ENCODE peak calls at places on chromosomes 16 and 17, in seven cellular contexts. One of them, this sample, is unnamed.

GRCh38 chr17:7233701-7234099 is 617 bp downstream of the DVL2 start:
- DNase-seq in neuronal stem cell: no peak
- DNase-seq in H1: no peak
- DNase-seq in mesendoderm: peak; percentile 69
- DNase-seq in H9: no peak
- DNase-seq in IMR-90: no peak
- DNase-seq in trophoblast cell: no peak
- DNase-seq in this sample: no peak

GRCh38 chr17:73231363-73231762 is 30.3 kb downstream of the CPSF4L start:
- DNase-seq in neuronal stem cell: no peak
- DNase-seq in H1: no peak
- DNase-seq in mesendoderm: peak; percentile 51
- DNase-seq in H9: no peak
- DNase-seq in IMR-90: peak; percentile 25
- DNase-seq in trophoblast cell: no peak
- DNase-seq in this sample: peak; percentile 62

GRCh38 chr17:37131064-37131463 is 182.3 kb downstream of the AATF start:
- DNase-seq in neuronal stem cell: peak; percentile 62
- DNase-seq in H1: no peak
- DNase-seq in mesendoderm: no peak
- DNase-seq in H9: no peak
- DNase-seq in IMR-90: peak; percentile 53
- DNase-seq in trophoblast cell: no peak
- DNase-seq in this sample: peak; percentile 81

GRCh38 chr17:47802341-47803022 is 19.1 kb downstream of the OSBPL7 start:
- DNase-seq in neuronal stem cell: no peak
- DNase-seq in H1: peak; percentile 74
- DNase-seq in mesendoderm: peak; percentile 74
- DNase-seq in H9: peak; percentile 82
- DNase-seq in IMR-90: peak; percentile 41
- DNase-seq in trophoblast cell: peak; percentile 56
- DNase-seq in this sample: peak; percentile 57

GRCh38 chr17:33200587-33200986 is 92.5 kb downstream of the ASIC2 start:
- DNase-seq in neuronal stem cell: no peak
- DNase-seq in H1: no peak
- DNase-seq in mesendoderm: peak; percentile 92
- DNase-seq in H9: peak; percentile 71
- DNase-seq in IMR-90: peak; percentile 20
- DNase-seq in trophoblast cell: no peak
- DNase-seq in this sample: no peak

GRCh38 chr16:89863741-89864391 is 9.5 kb upstream of the TCF25 start:
- DNase-seq in neuronal stem cell: no peak
- DNase-seq in H1: no peak
- DNase-seq in mesendoderm: peak; percentile 52
- DNase-seq in H9: no peak
- DNase-seq in IMR-90: peak; percentile 40
- DNase-seq in trophoblast cell: peak; percentile 4
- DNase-seq in this sample: no peak

GRCh38 chr17:40791808-40792436 is 7.8 kb downstream of the KRT28 start:
- DNase-seq in neuronal stem cell: peak; percentile 29
- DNase-seq in H1: no peak
- DNase-seq in mesendoderm: peak; percentile 39
- DNase-seq in H9: no peak
- DNase-seq in IMR-90: peak; percentile 55
- DNase-seq in trophoblast cell: peak; percentile 12
- DNase-seq in this sample: peak; percentile 35

GRCh38 chr16:73053379-73054130 is 5.6 kb upstream of the ZFHX3 start:
- DNase-seq in neuronal stem cell: no peak
- DNase-seq in H1: no peak
- DNase-seq in mesendoderm: peak; percentile 64
- DNase-seq in H9: no peak
- DNase-seq in IMR-90: peak; percentile 75
- DNase-seq in trophoblast cell: no peak
- DNase-seq in this sample: peak; percentile 85

GRCh38 chr17:4607773-4608187 is 23.5 kb downstream of the SMTNL2 start:
- DNase-seq in neuronal stem cell: no peak
- DNase-seq in H1: no peak
- DNase-seq in mesendoderm: no peak
- DNase-seq in H9: peak; percentile 27
- DNase-seq in IMR-90: peak; percentile 49
- DNase-seq in trophoblast cell: no peak
- DNase-seq in this sample: peak; percentile 65

GRCh38 chr17:73851921-73852320 is 207.7 kb upstream of the SDK2 start:
- DNase-seq in neuronal stem cell: no peak
- DNase-seq in H1: no peak
- DNase-seq in mesendoderm: no peak
- DNase-seq in H9: no peak
- DNase-seq in IMR-90: no peak
- DNase-seq in trophoblast cell: no peak
- DNase-seq in this sample: no peak

GRCh38 chr16:13254998-13255614 is 353.7 kb downstream of the SHISA9 start:
- DNase-seq in neuronal stem cell: no peak
- DNase-seq in H1: no peak
- DNase-seq in mesendoderm: no peak
- DNase-seq in H9: no peak
- DNase-seq in IMR-90: no peak
- DNase-seq in trophoblast cell: no peak
- DNase-seq in this sample: no peak

GRCh38 chr17:43309505-43310329 is 75.9 kb upstream of the RNU2-1 start:
- DNase-seq in neuronal stem cell: no peak
- DNase-seq in H1: peak; percentile 46
- DNase-seq in mesendoderm: peak; percentile 40
- DNase-seq in H9: no peak
- DNase-seq in IMR-90: no peak
- DNase-seq in trophoblast cell: no peak
- DNase-seq in this sample: peak; percentile 22

GRCh38 chr16:19309178-19309577 is 23.6 kb downstream of the CLEC19A start:
- DNase-seq in neuronal stem cell: no peak
- DNase-seq in H1: no peak
- DNase-seq in mesendoderm: no peak
- DNase-seq in H9: no peak
- DNase-seq in IMR-90: no peak
- DNase-seq in trophoblast cell: no peak
- DNase-seq in this sample: no peak

GRCh38 chr17:32771396-32771795 is 105.5 kb downstream of the MYO1D start:
- DNase-seq in neuronal stem cell: no peak
- DNase-seq in H1: no peak
- DNase-seq in mesendoderm: no peak
- DNase-seq in H9: no peak
- DNase-seq in IMR-90: no peak
- DNase-seq in trophoblast cell: no peak
- DNase-seq in this sample: no peak

GRCh38 chr17:64202683-64203430 is 60.2 kb downstream of the TEX2 start:
- DNase-seq in neuronal stem cell: no peak
- DNase-seq in H1: no peak
- DNase-seq in mesendoderm: peak; percentile 71
- DNase-seq in H9: no peak
- DNase-seq in IMR-90: peak; percentile 82
- DNase-seq in trophoblast cell: peak; percentile 57
- DNase-seq in this sample: peak; percentile 72

GRCh38 chr17:50149425-50150353 is 788 bp downstream of the PPP1R9B start:
- DNase-seq in neuronal stem cell: no peak
- DNase-seq in H1: no peak
- DNase-seq in mesendoderm: peak; percentile 78
- DNase-seq in H9: peak; percentile 69
- DNase-seq in IMR-90: peak; percentile 48
- DNase-seq in trophoblast cell: no peak
- DNase-seq in this sample: peak; percentile 59

GRCh38 chr17:82881900-82882714 is 42.3 kb upstream of the ZNF750 start:
- DNase-seq in neuronal stem cell: no peak
- DNase-seq in H1: no peak
- DNase-seq in mesendoderm: no peak
- DNase-seq in H9: no peak
- DNase-seq in IMR-90: no peak
- DNase-seq in trophoblast cell: no peak
- DNase-seq in this sample: no peak

GRCh38 chr17:1997146-1997586 is 28.0 kb downstream of the RTN4RL1 start:
- DNase-seq in neuronal stem cell: no peak
- DNase-seq in H1: no peak
- DNase-seq in mesendoderm: no peak
- DNase-seq in H9: no peak
- DNase-seq in IMR-90: no peak
- DNase-seq in trophoblast cell: no peak
- DNase-seq in this sample: no peak

GRCh38 chr17:2621241-2621640 is 27.8 kb downstream of the PAFAH1B1 start:
- DNase-seq in neuronal stem cell: no peak
- DNase-seq in H1: no peak
- DNase-seq in mesendoderm: no peak
- DNase-seq in H9: no peak
- DNase-seq in IMR-90: peak; percentile 20
- DNase-seq in trophoblast cell: no peak
- DNase-seq in this sample: peak; percentile 17

GRCh38 chr16:11005611-11005975 is 61.2 kb downstream of the CLEC16A start:
- DNase-seq in neuronal stem cell: no peak
- DNase-seq in H1: no peak
- DNase-seq in mesendoderm: no peak
- DNase-seq in H9: no peak
- DNase-seq in IMR-90: peak; percentile 75
- DNase-seq in trophoblast cell: no peak
- DNase-seq in this sample: peak; percentile 39

GRCh38 chr17:81236784-81237183 is 2.1 kb downstream of the TEPSIN start:
- DNase-seq in neuronal stem cell: no peak
- DNase-seq in H1: no peak
- DNase-seq in mesendoderm: no peak
- DNase-seq in H9: no peak
- DNase-seq in IMR-90: no peak
- DNase-seq in trophoblast cell: no peak
- DNase-seq in this sample: no peak

GRCh38 chr16:54171855-54172537 is 114.6 kb downstream of the IRX3 start:
- DNase-seq in neuronal stem cell: no peak
- DNase-seq in H1: no peak
- DNase-seq in mesendoderm: peak; percentile 9
- DNase-seq in H9: no peak
- DNase-seq in IMR-90: peak; percentile 65
- DNase-seq in trophoblast cell: peak; percentile 89
- DNase-seq in this sample: peak; percentile 11

GRCh38 chr17:48907713-48908046 is 527 bp upstream of the UBE2Z start:
- DNase-seq in neuronal stem cell: no peak
- DNase-seq in H1: no peak
- DNase-seq in mesendoderm: peak; percentile 85
- DNase-seq in H9: no peak
- DNase-seq in IMR-90: peak; percentile 64
- DNase-seq in trophoblast cell: no peak
- DNase-seq in this sample: peak; percentile 89

GRCh38 chr16:85259115-85259830 is 147.0 kb upstream of the CIBAR2 start:
- DNase-seq in neuronal stem cell: no peak
- DNase-seq in H1: no peak
- DNase-seq in mesendoderm: no peak
- DNase-seq in H9: no peak
- DNase-seq in IMR-90: no peak
- DNase-seq in trophoblast cell: no peak
- DNase-seq in this sample: no peak

GRCh38 chr17:27762527-27763305 is 37.6 kb downstream of the NOS2 start:
- DNase-seq in neuronal stem cell: peak; percentile 31
- DNase-seq in H1: peak; percentile 72
- DNase-seq in mesendoderm: peak; percentile 56
- DNase-seq in H9: peak; percentile 67
- DNase-seq in IMR-90: peak; percentile 37
- DNase-seq in trophoblast cell: no peak
- DNase-seq in this sample: peak; percentile 23

GRCh38 chr16:22751104-22751667 is 62.8 kb upstream of the HS3ST2 start:
- DNase-seq in neuronal stem cell: no peak
- DNase-seq in H1: no peak
- DNase-seq in mesendoderm: no peak
- DNase-seq in H9: no peak
- DNase-seq in IMR-90: no peak
- DNase-seq in trophoblast cell: no peak
- DNase-seq in this sample: no peak
- H3K18ac ChIP-seq in neuronal stem cell: no peak overlapping the region
- H3K18ac ChIP-seq in H1: no peak overlapping the region
- H3K18ac ChIP-seq in mesendoderm: no peak overlapping the region
- H3K18ac ChIP-seq in H9: no peak overlapping the region
- H3K18ac ChIP-seq in IMR-90: no peak overlapping the region
- H3K18ac ChIP-seq in trophoblast cell: no peak overlapping the region
- H3K18ac ChIP-seq in this sample: no peak overlapping the region

GRCh38 chr16:50697881-50698767 is 4.7 kb downstream of the NOD2 start:
- DNase-seq in neuronal stem cell: no peak
- DNase-seq in H1: no peak
- DNase-seq in mesendoderm: no peak
- DNase-seq in H9: no peak
- DNase-seq in IMR-90: peak; percentile 46
- DNase-seq in trophoblast cell: no peak
- DNase-seq in this sample: peak; percentile 61
- H3K18ac ChIP-seq in neuronal stem cell: peak overlapping the region; percentile 17
- H3K18ac ChIP-seq in H1: no peak overlapping the region
- H3K18ac ChIP-seq in mesendoderm: no peak overlapping the region
- H3K18ac ChIP-seq in H9: no peak overlapping the region
- H3K18ac ChIP-seq in IMR-90: no peak overlapping the region
- H3K18ac ChIP-seq in trophoblast cell: no peak overlapping the region
- H3K18ac ChIP-seq in this sample: no peak overlapping the region

GRCh38 chr16:86775401-86775985 is 197.1 kb downstream of the FOXL1 start:
- DNase-seq in neuronal stem cell: no peak
- DNase-seq in H1: no peak
- DNase-seq in mesendoderm: peak; percentile 44
- DNase-seq in H9: no peak
- DNase-seq in IMR-90: peak; percentile 34
- DNase-seq in trophoblast cell: no peak
- DNase-seq in this sample: peak; percentile 16
- H3K18ac ChIP-seq in neuronal stem cell: peak overlapping the region; percentile 36
- H3K18ac ChIP-seq in H1: no peak overlapping the region
- H3K18ac ChIP-seq in mesendoderm: no peak overlapping the region
- H3K18ac ChIP-seq in H9: no peak overlapping the region
- H3K18ac ChIP-seq in IMR-90: no peak overlapping the region
- H3K18ac ChIP-seq in trophoblast cell: no peak overlapping the region
- H3K18ac ChIP-seq in this sample: no peak overlapping the region

GRCh38 chr17:36016555-36016954 is 1.2 kb downstream of the CCL23 start:
- DNase-seq in neuronal stem cell: no peak
- DNase-seq in H1: no peak
- DNase-seq in mesendoderm: no peak
- DNase-seq in H9: no peak
- DNase-seq in IMR-90: no peak
- DNase-seq in trophoblast cell: no peak
- DNase-seq in this sample: no peak

GRCh38 chr17:36017799-36018198 is at the start of gene CCL23:
- DNase-seq in neuronal stem cell: no peak
- DNase-seq in H1: no peak
- DNase-seq in mesendoderm: no peak
- DNase-seq in H9: no peak
- DNase-seq in IMR-90: no peak
- DNase-seq in trophoblast cell: no peak
- DNase-seq in this sample: no peak

GRCh38 chr17:36024440-36024839 is 6.7 kb upstream of the CCL23 start:
- DNase-seq in neuronal stem cell: no peak
- DNase-seq in H1: no peak
- DNase-seq in mesendoderm: no peak
- DNase-seq in H9: no peak
- DNase-seq in IMR-90: no peak
- DNase-seq in trophoblast cell: no peak
- DNase-seq in this sample: no peak

GRCh38 chr17:36014946-36015345 is 2.8 kb downstream of the CCL23 start:
- DNase-seq in neuronal stem cell: no peak
- DNase-seq in H1: no peak
- DNase-seq in mesendoderm: no peak
- DNase-seq in H9: no peak
- DNase-seq in IMR-90: no peak
- DNase-seq in trophoblast cell: no peak
- DNase-seq in this sample: no peak

DNA sequence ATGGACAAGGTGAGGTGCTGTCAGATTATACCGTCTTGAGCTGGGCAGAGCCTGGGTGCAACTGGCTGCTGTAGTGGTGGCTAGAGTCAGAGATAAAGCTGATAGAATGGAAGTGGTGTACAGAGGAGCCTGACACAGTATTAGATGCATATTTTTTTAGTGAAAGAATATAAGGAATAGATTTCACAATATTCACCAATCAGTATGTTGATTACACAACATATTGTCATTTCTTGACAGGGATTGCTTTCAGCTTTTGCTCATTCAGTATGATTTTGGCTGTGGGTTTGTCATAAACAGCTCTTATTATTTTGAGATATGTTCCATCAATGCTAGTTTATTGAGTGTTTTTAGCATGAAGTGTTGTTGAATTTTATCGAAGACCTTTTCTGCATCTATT is 1.7 kb upstream of the CCL23 start:
- DNase-seq in neuronal stem cell: no peak
- DNase-seq in H1: no peak
- DNase-seq in mesendoderm: no peak
- DNase-seq in H9: no peak
- DNase-seq in IMR-90: no peak
- DNase-seq in trophoblast cell: no peak
- DNase-seq in this sample: no peak
- H3K18ac ChIP-seq in neuronal stem cell: no peak overlapping the region
- H3K18ac ChIP-seq in H1: no peak overlapping the region
- H3K18ac ChIP-seq in mesendoderm: no peak overlapping the region
- H3K18ac ChIP-seq in H9: no peak overlapping the region
- H3K18ac ChIP-seq in IMR-90: no peak overlapping the region
- H3K18ac ChIP-seq in trophoblast cell: no peak overlapping the region
- H3K18ac ChIP-seq in this sample: no peak overlapping the region